ENCODE peak calls at places on chromosomes 5 and 9, in six cellular contexts. F is HepG2, J is A549, I is K562, G is GM12878, N is upper lobe of left lung. P is an unnamed sample.

GRCh38 chr5:4254736-4255135 is 659.1 kb downstream of the IRX1 start:
- ATAC-seq in I (no peak), F (no peak), N (no peak), J (no peak), G (no peak), P (no peak)

GRCh38 chr5:65769539-65769938 is 47.5 kb downstream of the NLN start:
- ATAC-seq in G (no peak), F (no peak), N (peak), J (peak), I (no peak), P (no peak)

GRCh38 chr5:180769821-180770220 is 30.0 kb upstream of the OR2Y1 start:
- ATAC-seq in G (no peak), I (no peak), N (no peak), J (no peak), F (no peak), P (no peak)

GRCh38 chr9:127962278-127962677 is 18.5 kb downstream of the EEIG1 start:
- ATAC-seq in G (no peak), I (no peak), F (no peak), N (no peak), J (no peak), P (no peak)

GRCh38 chr5:38666668-38667498 is 110.4 kb upstream of the LIFR start:
- ATAC-seq in I (peak), G (peak), F (peak), J (peak), N (peak), P (peak)

GRCh38 chr5:127962491-127962890 is 121.1 kb upstream of the SLC12A2 start:
- ATAC-seq in I (peak), N (no peak), J (no peak), F (no peak), G (no peak), P (no peak)

GRCh38 chr5:9431496-9432258 is 114.2 kb downstream of the SEMA5A start:
- ATAC-seq in G (peak), I (no peak), F (no peak), J (no peak), N (no peak), P (no peak)

GRCh38 chr5:173577817-173578216 is 38.6 kb downstream of the BOD1 start:
- ATAC-seq in F (no peak), N (no peak), J (no peak), G (no peak), I (no peak), P (no peak)

GRCh38 chr5:135944967-135945560 is 9.7 kb downstream of the LECT2 start:
- ATAC-seq in J (peak), G (peak), I (peak), N (peak), F (peak), P (peak)

GRCh38 chr5:55921617-55922016 is 70.5 kb downstream of the IL31RA start:
- ATAC-seq in J (no peak), F (no peak), G (no peak), I (no peak), N (no peak), P (no peak)

GRCh38 chr9:128495804-128496417 is 8.6 kb upstream of the GLE1 start:
- ATAC-seq in G (no peak), F (peak), J (peak), N (no peak), I (no peak), P (no peak)

GRCh38 chr5:78511116-78511906 is 137.3 kb downstream of the LHFPL2 start:
- ATAC-seq in F (no peak), N (peak), G (no peak), I (no peak), J (no peak), P (no peak)

GRCh38 chr5:151647320-151647861 is 39.3 kb downstream of the SPARC start:
- ATAC-seq in G (no peak), I (no peak), F (no peak), N (peak), J (no peak), P (no peak)

GRCh38 chr5:37043693-37044092 is 167.1 kb downstream of the NIPBL start:
- ATAC-seq in G (peak), N (no peak), I (peak), F (peak), J (peak), P (no peak)

GRCh38 chr9:84297162-84297821 is 43.3 kb downstream of the SLC28A3 start:
- ATAC-seq in J (no peak), G (no peak), I (no peak), F (no peak), N (no peak), P (no peak)

GRCh38 chr9:16625831-16626230 is 244.6 kb downstream of the BNC2 start:
- ATAC-seq in F (no peak), I (no peak), G (no peak), N (peak), J (no peak), P (no peak)

GRCh38 chr9:75148551-75148950 is 60.2 kb downstream of the OSTF1 start:
- ATAC-seq in N (peak), J (no peak), G (no peak), I (no peak), F (no peak), P (no peak)

GRCh38 chr9:132143359-132143758 is 18.5 kb upstream of the NTNG2 start:
- ATAC-seq in J (no peak), N (no peak), I (no peak), F (no peak), G (no peak), P (no peak)

GRCh38 chr9:6106576-6107339 is 91.3 kb upstream of the RANBP6 start:
- ATAC-seq in N (peak), I (peak), G (peak), J (peak), F (peak), P (peak)

GRCh38 chr5:57491369-57491965 is 8.9 kb upstream of the ACTBL2 start:
- ATAC-seq in F (no peak), I (no peak), G (no peak), N (no peak), J (no peak), P (no peak)

GRCh38 chr9:93682155-93682968 is 106.0 kb downstream of the PHF2 start:
- ATAC-seq in N (peak), I (peak), G (peak), J (peak), F (peak), P (peak)

GRCh38 chr5:3107118-3107517 is 355.6 kb upstream of the IRX2 start:
- ATAC-seq in G (no peak), I (no peak), N (no peak), F (no peak), J (no peak), P (no peak)

GRCh38 chr9:83220737-83221136 is 157.8 kb upstream of the RASEF start:
- ATAC-seq in F (peak), G (peak), N (no peak), J (no peak), I (no peak), P (no peak)

GRCh38 chr9:135158572-135158937 is 71.1 kb downstream of the OLFM1 start:
- ATAC-seq in F (no peak), G (no peak), J (no peak), I (no peak), N (no peak), P (no peak)

GRCh38 chr5:138716456-138716924 is 36.7 kb upstream of the CTNNA1 start:
- ATAC-seq in G (no peak), N (no peak), I (peak), F (peak), J (peak), P (no peak)
- TF ChIP-seq EP300 in G (no peak), N (no peak), I (no peak), F (no peak), J (no peak), P (no peak)

GRCh38 chr5:139652788-139653241 is 4.7 kb downstream of the CXXC5 start:
- ATAC-seq in F (no peak), J (no peak), G (peak), I (no peak), N (no peak), P (no peak)
- H3K4me3 ChIP-seq in F (no peak), J (no peak), G (peak), I (no peak), N (no peak), P (no peak)

DNA sequence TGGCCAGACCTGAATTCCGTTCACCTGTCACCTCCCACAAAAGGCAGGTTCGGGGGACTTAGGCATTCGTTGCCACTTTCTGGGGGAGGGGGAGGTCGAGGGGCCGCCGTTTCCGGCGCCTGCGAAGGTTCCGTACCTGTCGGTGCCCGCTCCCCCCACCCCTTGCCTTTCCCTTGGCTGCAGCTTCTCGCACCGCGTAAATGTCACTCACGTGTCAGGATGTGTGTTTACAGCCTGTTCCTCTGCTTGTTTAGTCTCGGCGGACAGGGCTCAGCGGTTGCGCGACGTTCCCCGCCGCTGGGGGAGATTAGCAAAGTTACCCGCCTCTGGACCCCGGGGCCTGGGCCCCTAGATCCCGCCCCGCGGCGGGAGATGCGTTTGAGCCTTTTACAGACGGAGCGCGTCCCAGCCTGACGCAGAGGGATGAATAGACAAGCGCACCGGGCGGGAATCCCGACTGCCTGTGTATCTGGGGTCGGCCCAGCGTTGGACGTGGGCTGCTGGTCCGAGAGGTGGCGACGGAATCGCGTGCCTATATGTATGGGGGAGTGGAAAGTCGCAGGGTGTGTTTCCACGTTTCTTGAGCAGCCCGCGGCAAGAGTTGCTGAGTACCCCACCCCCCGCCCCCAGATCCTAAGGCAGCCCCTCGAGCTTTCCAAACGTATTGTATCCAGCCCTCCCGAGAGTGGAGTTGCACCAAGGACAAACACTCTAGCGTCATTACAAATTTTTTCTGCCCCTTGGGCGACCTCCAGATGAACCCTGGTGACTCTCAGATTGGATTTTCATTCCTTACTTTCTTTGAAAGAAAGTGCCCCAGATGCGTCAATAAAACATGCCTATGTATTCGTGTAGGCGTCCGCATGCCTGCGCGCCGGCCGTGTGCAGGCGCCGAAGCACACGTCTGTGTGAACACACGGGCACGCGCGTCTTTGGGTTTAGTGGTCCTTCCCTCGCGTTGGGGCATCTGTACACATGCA is 2.4 kb upstream of the LHX2 start:
- ATAC-seq in J (no peak), N (no peak), I (no peak), F (no peak), G (peak), P (no peak)
- TF ChIP-seq EP300 in J (no peak), N (no peak), I (no peak), F (no peak), G (no peak), P (no peak)

GRCh38 chr5:115100556-115100955 is 69.2 kb downstream of the TRIM36 start:
- ATAC-seq in F (no peak), I (no peak), J (no peak), N (no peak), G (no peak), P (no peak)

GRCh38 chr5:115098041-115098702 is 71.5 kb downstream of the TRIM36 start:
- ATAC-seq in J (peak), F (peak), G (peak), N (peak), I (peak), P (no peak)

GRCh38 chr5:115097236-115097635 is 72.5 kb downstream of the TRIM36 start:
- ATAC-seq in G (no peak), N (no peak), J (no peak), I (no peak), F (no peak), P (no peak)

GRCh38 chr5:115096034-115096769 is 73.5 kb downstream of the TRIM36 start:
- ATAC-seq in F (peak), G (peak), N (no peak), I (peak), J (peak), P (no peak)
- H3K4me3 ChIP-seq in F (no peak), G (no peak), N (no peak), I (no peak), J (no peak), P (no peak)

GRCh38 chr9:136662326-136662655 is 425 bp upstream of the EGFL7 start:
- ATAC-seq in N (no peak), J (no peak), G (no peak), F (no peak), I (no peak), P (no peak)

GRCh38 chr9:136661641-136662325 is 933 bp upstream of the EGFL7 start:
- ATAC-seq in F (no peak), N (no peak), G (no peak), I (no peak), J (no peak), P (no peak)

GRCh38 chr9:136663311-136663679 is 579 bp downstream of the EGFL7 start:
- ATAC-seq in I (no peak), G (no peak), N (no peak), J (no peak), F (no peak), P (no peak)

GRCh38 chr9:136664000-136664798 is 1.5 kb downstream of the EGFL7 start:
- ATAC-seq in G (no peak), N (no peak), I (peak), F (no peak), J (no peak), P (no peak)

DNA sequence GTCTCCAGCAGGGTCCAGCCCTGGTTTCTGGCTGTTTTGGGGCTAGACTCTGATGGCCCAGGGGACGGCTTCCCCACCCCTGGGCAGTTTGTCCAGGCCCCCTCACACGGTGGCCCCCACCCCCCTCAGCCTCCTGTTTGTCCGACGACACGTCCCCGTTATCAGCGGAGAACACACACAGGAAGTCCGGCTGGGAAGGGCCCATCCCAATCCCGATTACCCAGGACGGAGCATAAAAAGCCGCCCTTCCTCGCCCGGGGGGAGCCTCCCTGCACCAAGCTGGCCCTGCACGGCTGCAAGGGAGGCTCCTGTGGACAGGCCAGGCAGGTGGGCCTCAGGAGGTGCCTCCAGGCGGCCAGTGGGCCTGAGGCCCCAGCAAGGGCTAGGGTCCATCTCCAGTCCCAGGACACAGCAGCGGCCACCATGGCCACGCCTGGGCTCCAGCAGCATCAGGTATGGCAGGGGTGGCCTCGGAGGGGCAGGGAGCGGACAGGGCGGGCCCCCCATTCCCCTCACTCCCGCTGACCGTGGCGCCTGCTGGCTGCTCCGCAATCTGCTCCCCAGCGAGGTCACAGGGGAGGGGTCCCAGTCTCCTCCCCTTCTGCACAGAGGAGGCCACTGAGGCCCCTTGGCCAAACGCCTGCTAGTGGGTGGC is at the start of gene EGFL7:
- ATAC-seq in I (peak), J (no peak), F (no peak), N (no peak), G (no peak), P (peak)
- TF ChIP-seq EP300 in I (peak), J (no peak), F (no peak), N (no peak), G (no peak), P (no peak)

DNA sequence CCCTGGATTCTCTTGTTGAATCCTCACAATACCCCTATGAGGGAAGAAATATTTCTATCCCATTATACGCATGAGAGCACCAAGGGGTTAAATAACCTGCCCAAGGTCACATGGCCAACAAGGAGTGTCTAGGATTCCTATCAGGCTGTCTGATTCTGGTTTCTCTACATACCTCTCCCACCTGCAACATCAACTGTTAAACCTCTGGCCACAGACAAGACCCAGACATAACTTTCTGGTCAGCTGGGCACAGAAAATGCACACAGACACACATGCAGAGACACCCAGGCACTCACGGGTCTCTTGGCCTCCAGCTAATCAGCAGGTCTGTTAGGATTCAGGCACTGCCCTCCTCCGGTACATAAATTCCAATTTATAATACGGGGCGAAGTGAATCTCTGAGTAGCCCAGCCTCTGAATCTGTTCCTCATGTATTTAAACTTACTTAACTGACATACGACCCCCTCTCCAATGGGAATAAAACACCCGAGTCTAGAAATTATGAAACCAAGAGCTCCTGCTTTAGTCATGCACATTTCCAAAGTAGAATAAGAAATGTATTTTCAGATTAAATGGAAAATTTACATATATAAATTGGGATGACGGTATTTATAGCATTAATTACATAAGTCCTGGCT is 1.5 kb downstream of the SEPTIN8 start:
- ATAC-seq in N (no peak), F (no peak), I (no peak), J (no peak), G (peak), P (no peak)
- H3K4me3 ChIP-seq in N (peak), F (peak), I (peak), J (peak), G (peak), P (peak)

P was measured in gastroesophageal sphincter.